ENCODE peak calls at places on chromosomes 2 and 18, in five cellular contexts. T is A549, B is mammary epithelial cell, R is Panc1, U is esophagus squamous epithelium. D is an unnamed sample.

GRCh38 chr2:38554973-38555595 is 47.6 kb downstream of the HNRNPLL start:
- DNase-seq in T (peak; percentile 31), U (no peak), B (no peak), R (no peak), D (no peak)

GRCh38 chr2:66661253-66662173 is 226.6 kb downstream of the MEIS1 start:
- DNase-seq in R (no peak), T (no peak), U (no peak), B (no peak), D (no peak)

GRCh38 chr2:222891890-222892289 is 31.1 kb downstream of the ACSL3 start:
- DNase-seq in B (no peak), R (no peak), T (no peak), U (no peak), D (no peak)

GRCh38 chr2:109028738-109029443 is 39.9 kb upstream of the EDAR start:
- DNase-seq in R (no peak), T (no peak), B (no peak), U (no peak), D (no peak)

GRCh38 chr2:55357907-55358306 is 61.7 kb downstream of the CCDC88A start:
- DNase-seq in R (no peak), B (peak; percentile 4), U (no peak), T (no peak), D (no peak)

GRCh38 chr2:84888401-84889276 is 7.8 kb upstream of the TRABD2A start:
- DNase-seq in U (peak; percentile 16), R (no peak), B (peak; percentile 65), T (no peak), D (no peak)

GRCh38 chr2:184793196-184793595 is 194.9 kb downstream of the ZNF804A start:
- DNase-seq in T (no peak), U (no peak), R (no peak), B (no peak), D (no peak)

GRCh38 chr2:100391735-100392515 is 25.5 kb downstream of the CHST10 start:
- DNase-seq in U (no peak), T (no peak), R (no peak), B (no peak), D (no peak)

GRCh38 chr2:183408562-183408961 is 284.3 kb downstream of the NUP35 start:
- DNase-seq in R (no peak), T (no peak), U (no peak), B (no peak), D (no peak)

GRCh38 chr2:120605231-120605935 is 130.3 kb upstream of the GLI2 start:
- DNase-seq in R (no peak), T (no peak), U (no peak), B (no peak), D (no peak)

GRCh38 chr2:224023188-224023587 is 15.9 kb downstream of the SERPINE2 start:
- DNase-seq in T (peak; percentile 40), B (peak; percentile 68), R (no peak), U (no peak), D (no peak)

GRCh38 chr2:91477731-91478672 is 2786.5 kb downstream of the RPIA start:
- DNase-seq in U (no peak), T (no peak), B (no peak), R (no peak), D (no peak)

GRCh38 chr2:63047534-63048281 is 2.9 kb upstream of the OTX1 start:
- DNase-seq in R (no peak), T (no peak), U (no peak), B (no peak), D (no peak)

GRCh38 chr18:76126327-76126726 is 368.7 kb downstream of the ZNF516 start:
- DNase-seq in R (no peak), T (no peak), B (no peak), U (no peak), D (no peak)

GRCh38 chr2:231687133-231687852 is 21.0 kb upstream of the PTMA start:
- DNase-seq in R (no peak), T (peak; percentile 70), U (no peak), B (no peak), D (peak; percentile 24)

GRCh38 chr2:203675086-203675485 is 31.4 kb upstream of the CD28 start:
- DNase-seq in U (no peak), R (no peak), B (peak; percentile 73), T (no peak), D (no peak)

GRCh38 chr2:237686659-237687136 is 59.3 kb downstream of the LRRFIP1 start:
- DNase-seq in B (no peak), U (no peak), R (no peak), T (no peak), D (no peak)

GRCh38 chr2:75025633-75026380 is 67.4 kb downstream of the POLE4 start:
- DNase-seq in R (no peak), U (no peak), T (no peak), B (no peak), D (no peak)

DNA sequence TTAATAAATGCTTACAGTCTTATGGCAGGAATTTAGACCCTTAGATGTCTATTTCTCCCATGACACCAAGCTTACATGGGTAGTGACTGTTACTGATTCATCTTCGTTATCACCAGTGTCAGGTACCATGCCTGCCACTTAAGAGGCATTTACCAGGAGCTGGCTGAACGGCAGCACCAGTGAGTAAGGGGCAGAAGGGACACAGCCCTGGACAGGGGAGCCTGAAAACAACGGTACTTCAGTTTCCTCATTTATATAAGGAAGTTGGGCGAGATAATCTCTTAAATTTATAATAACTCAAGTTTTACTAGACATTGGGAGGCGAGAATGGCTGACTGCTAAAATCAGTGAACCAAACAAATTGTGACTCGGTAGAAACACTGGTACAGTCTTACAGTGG is 1.2 kb downstream of the COA5 start:
- DNase-seq in T (no peak), R (no peak), B (no peak), U (no peak), D (no peak)
- H3K4me3 ChIP-seq in T (peak overlapping the region; percentile 82), R (peak overlapping the region; percentile 98), B (peak overlapping the region; percentile 92), U (peak overlapping the region; percentile 99), D (peak overlapping the region; percentile 99)

GRCh38 chr2:98692090-98692991 is 38.6 kb downstream of the MGAT4A start:
- DNase-seq in U (no peak), B (no peak), R (no peak), T (no peak), D (no peak)
- H3K4me1 ChIP-seq in U (no peaks in the 10 kb centered on the region), B (no peaks in the 10 kb centered on the region), R (no peaks in the 10 kb centered on the region), T (no peaks in the 10 kb centered on the region), D (peaks cover 46% of the 10 kb centered on the region)

DNA sequence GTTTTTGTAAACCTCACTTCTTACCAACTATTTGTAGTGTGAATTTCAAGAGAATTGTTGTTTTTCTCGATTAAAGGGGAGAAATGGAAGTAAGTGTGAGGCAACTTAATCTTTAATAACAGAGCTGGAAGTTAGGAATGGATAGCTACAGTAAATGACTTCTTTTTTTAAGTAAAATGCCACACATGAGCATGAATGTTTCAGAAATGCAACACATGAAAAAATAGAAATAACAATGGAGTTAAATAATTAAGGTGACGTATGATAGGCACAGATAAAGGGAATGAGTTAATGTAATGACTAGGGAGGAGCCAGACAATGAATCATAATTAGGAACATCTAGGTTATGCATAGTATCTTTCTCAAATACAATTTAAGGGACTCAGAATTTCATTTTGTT is 3.4 kb downstream of the REL start:
- DNase-seq in B (peak; percentile 63), R (no peak), U (no peak), T (no peak), D (no peak)
- H3K4me3 ChIP-seq in B (peak overlapping the region; percentile 71), R (no peak overlapping the region), U (peak overlapping the region; percentile 82), T (peak overlapping the region; percentile 67), D (peak overlapping the region; percentile 23)

DNA sequence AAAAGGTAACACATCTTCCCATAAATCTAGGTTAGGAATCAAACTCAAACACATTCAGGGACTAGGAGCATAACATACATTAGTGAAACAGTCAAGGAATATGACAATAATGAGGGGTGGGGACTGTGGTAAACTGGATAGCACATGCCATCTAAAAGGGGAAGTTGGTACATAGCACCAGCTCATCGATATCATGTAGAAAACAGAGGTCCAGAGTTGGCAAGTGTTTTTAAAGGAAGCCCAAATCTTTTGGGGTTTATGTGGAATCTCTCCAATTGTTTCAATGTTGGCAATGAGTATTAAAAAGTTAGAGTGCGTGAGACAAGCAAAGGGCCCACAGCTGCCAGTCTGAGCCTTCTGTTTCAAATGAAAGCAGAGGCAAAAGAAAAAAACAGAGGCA is 24.4 kb downstream of the KLF7 start:
- DNase-seq in T (no peak), R (no peak), U (no peak), B (no peak), D (no peak)
- H3K4me1 ChIP-seq in T (peaks cover 59% of the 10 kb centered on the region), R (peaks cover 5% of the 10 kb centered on the region), U (peaks cover 32% of the 10 kb centered on the region), B (peaks cover 9% of the 10 kb centered on the region), D (peaks cover 39% of the 10 kb centered on the region)

GRCh38 chr2:43491070-43491639 is 104.7 kb downstream of the THADA start:
- DNase-seq in R (no peak), T (no peak), U (no peak), B (peak; percentile 65), D (no peak)
- H3K4me3 ChIP-seq in R (no peak overlapping the region), T (no peak overlapping the region), U (no peak overlapping the region), B (no peak overlapping the region), D (no peak overlapping the region)

D was measured in effector memory CD4-positive, alpha-beta T cell.